ENCODE peak calls at places on chromosomes 7 and 10, in ten cellular contexts. H, F, T, W, M, O, Y, D, S and L are unnamed samples. For H3K36me3, the result is how much of the 10 kb centered on the place peaks cover.

GRCh38 chr7:1914321-1914720 is 244.2 kb downstream of the ELFN1 start:
- DNase-seq in D (no peak), M (no peak), W (no peak), T (no peak), S (no peak), F (no peak), H (no peak), Y (no peak), O (no peak), L (no peak)

GRCh38 chr10:93894516-93895378 is 969 bp downstream of the SLC35G1 start:
- DNase-seq in S (no peak), F (peak), W (no peak), T (no peak), H (no peak), Y (no peak), O (peak), M (no peak), D (no peak), L (no peak)

GRCh38 chr10:131676971-131677421 is 223.8 kb upstream of the PPP2R2D start:
- DNase-seq in H (no peak), W (peak), M (no peak), Y (peak), F (no peak), D (no peak), T (no peak), S (no peak), O (no peak), L (no peak)

GRCh38 chr10:30437039-30437781 is 3.2 kb downstream of the MAP3K8 start:
- DNase-seq in T (no peak), O (peak), H (peak), S (no peak), F (peak), Y (no peak), W (no peak), D (no peak), M (no peak), L (no peak)

GRCh38 chr7:99514050-99514449 is 9.6 kb downstream of the ZKSCAN5 start:
- DNase-seq in Y (no peak), D (no peak), F (no peak), T (no peak), S (no peak), W (no peak), M (no peak), O (no peak), H (no peak), L (no peak)

GRCh38 chr7:105752671-105753275 is 123.6 kb downstream of the ATXN7L1 start:
- DNase-seq in S (no peak), Y (peak), M (no peak), W (no peak), O (no peak), T (no peak), H (no peak), F (no peak), D (no peak), L (no peak)

GRCh38 chr7:117669818-117670217 is 190.0 kb downstream of the CFTR start:
- DNase-seq in H (no peak), W (peak), Y (peak), D (no peak), F (no peak), T (no peak), O (no peak), M (no peak), S (no peak), L (no peak)

GRCh38 chr10:80461208-80462183 is 7.4 kb downstream of the TSPAN14 start:
- DNase-seq in O (no peak), D (no peak), F (no peak), W (no peak), T (no peak), H (no peak), M (no peak), Y (no peak), S (no peak), L (no peak)

GRCh38 chr10:1608408-1609037 is 128.8 kb downstream of the ADARB2 start:
- DNase-seq in S (no peak), W (peak), D (no peak), O (no peak), F (no peak), H (no peak), M (no peak), Y (peak), T (no peak), L (no peak)

GRCh38 chr10:14926061-14926470 is 27.8 kb downstream of the DCLRE1C start:
- DNase-seq in D (no peak), H (no peak), Y (no peak), S (no peak), T (no peak), M (no peak), F (no peak), W (no peak), O (no peak), L (no peak)

GRCh38 chr10:126177414-126178030 is 210.8 kb downstream of the ADAM12 start:
- DNase-seq in D (no peak), M (no peak), H (no peak), T (no peak), W (peak), S (no peak), F (no peak), Y (peak), O (no peak), L (no peak)

GRCh38 chr10:77798940-77799339 is 127.6 kb downstream of the DLG5 start:
- DNase-seq in S (no peak), M (no peak), D (no peak), H (no peak), T (no peak), F (no peak), Y (no peak), O (no peak), W (no peak), L (no peak)

GRCh38 chr10:14585287-14586193 is 189.2 kb downstream of the FAM107B start:
- DNase-seq in M (peak), H (peak), F (no peak), W (peak), O (no peak), Y (no peak), D (no peak), T (no peak), S (no peak), L (no peak)

GRCh38 chr10:96401036-96401435 is 42.2 kb upstream of the OPALIN start:
- DNase-seq in M (no peak), H (no peak), F (no peak), T (no peak), S (no peak), Y (peak), O (no peak), W (no peak), D (no peak), L (no peak)

GRCh38 chr10:3928078-3928477 is 143.1 kb upstream of the KLF6 start:
- DNase-seq in W (no peak), H (no peak), D (no peak), Y (no peak), F (no peak), M (no peak), O (no peak), S (no peak), T (no peak), L (no peak)

GRCh38 chr7:157932498-157933218 is 595.9 kb downstream of the DNAJB6 start:
- DNase-seq in Y (no peak), T (no peak), F (no peak), O (no peak), D (peak), M (peak), S (no peak), H (peak), W (no peak), L (no peak)

GRCh38 chr10:6473901-6474370 is 106.1 kb downstream of the PRKCQ start:
- DNase-seq in T (no peak), W (no peak), M (no peak), F (peak), O (no peak), D (no peak), H (no peak), Y (no peak), S (no peak), L (no peak)

GRCh38 chr7:128025380-128025779 is 5.9 kb downstream of the LRRC4 start:
- DNase-seq in S (no peak), M (no peak), O (no peak), W (no peak), T (no peak), H (peak), D (no peak), F (no peak), Y (no peak), L (no peak)

GRCh38 chr7:26704036-26704435 is 160.4 kb downstream of the SKAP2 start:
- DNase-seq in T (no peak), H (no peak), F (no peak), D (no peak), O (peak), S (no peak), W (no peak), M (no peak), Y (no peak), L (no peak)

GRCh38 chr7:134315679-134316538 is 821 bp downstream of the SLC35B4 start:
- DNase-seq in D (no peak), O (peak), T (no peak), M (no peak), F (peak), H (peak), W (peak), Y (no peak), S (no peak), L (no peak)

GRCh38 chr10:60312818-60313588 is 76.7 kb downstream of the ANK3 start:
- DNase-seq in Y (no peak), M (no peak), D (peak), F (no peak), O (peak), H (peak), S (no peak), W (no peak), T (no peak), L (no peak)

GRCh38 chr10:103652599-103653281 is 159.2 kb downstream of the NEURL1 start:
- DNase-seq in F (no peak), H (no peak), W (no peak), D (no peak), T (no peak), O (no peak), M (peak), S (no peak), Y (no peak), L (no peak)

DNA sequence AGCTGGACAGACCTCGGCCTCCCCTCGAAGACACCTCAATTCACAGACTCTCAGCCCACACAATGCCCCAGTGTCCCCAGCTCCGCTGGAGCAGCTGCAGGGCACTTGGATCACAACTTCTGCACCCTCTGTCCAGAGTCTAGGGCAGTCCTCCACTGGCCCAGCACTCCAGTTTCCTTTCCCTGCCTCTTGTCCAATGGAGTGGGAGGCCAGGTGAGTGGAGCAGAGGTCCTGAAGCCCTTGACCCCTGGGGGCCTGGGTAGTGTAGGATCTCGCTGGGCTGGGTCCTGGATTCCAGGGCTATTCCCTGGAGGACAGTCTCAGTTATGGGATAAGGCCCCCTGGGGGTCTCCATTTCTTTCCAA is 11.8 kb downstream of the SFRP5 start:
- DNase-seq in O (no peak), Y (no peak), S (no peak), H (no peak), W (no peak), T (no peak), F (no peak), M (no peak), D (no peak), L (no peak)
- H3K36me3 ChIP-seq in O (under half), Y (under half), S (under half), H (under half), W (under half), T (half or more), F (under half), M (half or more), D (under half), L (under half)

GRCh38 chr10:43380610-43381222 is 9.3 kb downstream of the FXYD4 start:
- DNase-seq in D (peak), M (no peak), F (peak), H (peak), T (no peak), O (no peak), S (no peak), W (no peak), Y (no peak), L (no peak)
- TF ChIP-seq CTCF in D (peak), M (no peak), F (peak), H (peak), T (no peak), O (peak), S (no peak), W (peak), Y (peak), L (peak)

GRCh38 chr7:251446-252175 is 38.4 kb upstream of the FOXL3 start:
- DNase-seq in W (no peak), Y (no peak), S (no peak), H (no peak), D (no peak), F (no peak), M (no peak), T (no peak), O (no peak), L (no peak)

GRCh38 chr7:252216-252965 is 37.6 kb upstream of the FOXL3 start:
- DNase-seq in W (no peak), S (no peak), H (no peak), M (no peak), Y (no peak), T (no peak), F (no peak), D (no peak), O (no peak), L (no peak)

GRCh38 chr7:249979-250378 is 40.0 kb upstream of the FOXL3 start:
- DNase-seq in O (no peak), Y (no peak), D (no peak), W (no peak), M (no peak), S (no peak), T (no peak), F (no peak), H (no peak), L (no peak)

GRCh38 chr7:250523-250922 is 39.4 kb upstream of the FOXL3 start:
- DNase-seq in T (no peak), M (no peak), W (no peak), D (no peak), Y (no peak), F (no peak), H (no peak), S (no peak), O (no peak), L (no peak)

GRCh38 chr7:251005-251404 is 39.0 kb upstream of the FOXL3 start:
- DNase-seq in H (no peak), Y (no peak), W (no peak), F (no peak), T (no peak), M (no peak), O (no peak), S (no peak), D (no peak), L (no peak)
- H3K36me3 ChIP-seq in H (under half), Y (under half), W (under half), F (under half), T (half or more), M (under half), O (under half), S (under half), D (under half), L (half or more)

GRCh38 chr7:141225916-141226618 is 152.2 kb downstream of the TMEM178B start:
- DNase-seq in S (no peak), D (no peak), T (no peak), H (no peak), Y (no peak), O (no peak), W (no peak), M (no peak), F (peak), L (no peak)

GRCh38 chr7:141227454-141227853 is 153.6 kb downstream of the TMEM178B start:
- DNase-seq in Y (no peak), D (no peak), O (no peak), T (no peak), H (no peak), S (no peak), W (peak), F (no peak), M (peak), L (no peak)

GRCh38 chr7:141232286-141233051 is 158.6 kb downstream of the TMEM178B start:
- DNase-seq in M (no peak), H (no peak), Y (no peak), F (no peak), W (no peak), S (no peak), T (no peak), O (no peak), D (no peak), L (no peak)

GRCh38 chr7:141228482-141228881 is 154.6 kb downstream of the TMEM178B start:
- DNase-seq in Y (no peak), S (no peak), H (no peak), D (no peak), O (no peak), T (no peak), F (no peak), W (no peak), M (no peak), L (no peak)

DNA sequence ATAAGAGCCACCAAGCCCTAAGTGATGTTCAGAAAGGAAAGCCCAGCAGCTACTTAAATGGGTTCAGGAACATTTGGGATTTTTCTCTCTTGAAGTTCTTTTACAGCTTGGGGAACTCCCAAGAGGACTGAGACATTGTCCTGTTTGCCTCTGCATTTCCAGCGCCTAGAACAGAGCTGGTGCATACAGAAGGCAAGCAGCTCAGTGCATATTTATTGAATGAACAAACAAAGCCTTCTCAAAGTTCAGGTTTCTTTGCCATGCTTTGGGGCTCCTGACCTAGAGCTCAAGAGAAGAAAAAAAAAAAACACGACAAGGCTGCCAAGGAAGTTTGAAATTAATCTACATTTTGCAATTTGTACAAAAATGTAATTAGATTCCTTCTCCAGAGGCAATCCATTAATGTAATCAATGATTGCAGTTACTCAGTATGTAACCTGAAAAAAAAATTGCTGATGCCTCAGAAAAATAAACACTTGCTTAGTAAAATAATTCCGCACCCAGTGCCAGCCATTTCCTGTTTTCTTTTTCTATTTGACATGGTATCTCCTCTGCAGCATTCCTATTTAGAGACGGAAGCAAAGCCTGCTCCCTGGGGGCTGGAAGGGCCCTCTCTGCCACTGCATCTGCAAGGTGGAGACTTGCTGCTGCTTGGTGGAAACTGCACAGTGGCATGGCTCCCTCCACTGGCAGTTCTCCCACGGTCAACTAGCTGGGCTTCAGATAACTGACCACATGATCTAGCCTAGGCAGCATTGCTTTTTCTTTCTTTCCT is 157.3 kb downstream of the TMEM178B start:
- DNase-seq in M (peak), W (peak), S (peak), H (peak), T (no peak), F (no peak), Y (peak), O (no peak), D (peak), L (no peak)
- TF ChIP-seq CTCF in M (peak), W (peak), S (peak), H (peak), T (no peak), F (no peak), Y (peak), O (no peak), D (peak), L (peak)

GRCh38 chr10:29381230-29381563 is 92.3 kb downstream of the LYZL1 start:
- DNase-seq in M (no peak), F (no peak), W (no peak), S (no peak), T (no peak), H (no peak), O (no peak), Y (no peak), D (no peak), L (no peak)
- H3K36me3 ChIP-seq in M (under half), F (under half), W (under half), S (under half), T (under half), H (under half), O (under half), Y (under half), D (under half), L (under half)

DNA sequence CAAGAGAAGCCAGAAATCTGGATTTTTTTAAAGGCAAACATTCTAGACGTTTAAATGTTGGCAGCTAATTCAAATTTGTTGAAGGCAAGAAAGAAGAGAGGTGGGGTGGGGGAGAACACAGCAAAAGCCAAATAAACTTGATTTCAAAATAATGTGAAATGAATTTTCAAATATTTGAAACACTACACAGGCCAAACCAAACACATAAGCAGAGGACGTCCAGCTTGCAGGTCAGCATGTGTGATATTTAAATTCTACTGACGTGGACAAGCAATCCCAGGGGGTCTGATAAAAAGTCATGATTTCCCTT is 1.9 kb downstream of the C10orf105 start:
- DNase-seq in T (no peak), F (no peak), M (no peak), H (no peak), O (no peak), S (no peak), W (no peak), D (no peak), Y (no peak), L (no peak)
- TF ChIP-seq CTCF in T (no peak), F (no peak), M (no peak), H (no peak), O (no peak), S (no peak), W (no peak), D (no peak), Y (no peak), L (no peak)

GRCh38 chr10:69382382-69383117 is 34.2 kb downstream of the TACR2 start:
- DNase-seq in H (peak), S (no peak), Y (no peak), M (no peak), W (no peak), O (no peak), T (no peak), D (no peak), F (no peak), L (peak)

GRCh38 chr10:69385454-69386350 is 31.0 kb downstream of the TACR2 start:
- DNase-seq in Y (no peak), O (no peak), T (no peak), D (no peak), S (peak), H (no peak), W (no peak), F (no peak), M (peak), L (no peak)

GRCh38 chr10:69384320-69384719 is 32.4 kb downstream of the TACR2 start:
- DNase-seq in O (no peak), T (no peak), S (no peak), H (no peak), Y (no peak), D (no peak), M (no peak), F (no peak), W (no peak), L (no peak)

GRCh38 chr10:69379800-69380199 is 36.9 kb downstream of the TACR2 start:
- DNase-seq in M (no peak), O (no peak), T (no peak), S (no peak), F (no peak), H (no peak), Y (no peak), D (no peak), W (no peak), L (no peak)

GRCh38 chr10:69383485-69384089 is 33.1 kb downstream of the TACR2 start:
- DNase-seq in Y (no peak), T (no peak), M (peak), S (peak), O (no peak), F (no peak), D (no peak), W (no peak), H (no peak), L (peak)
- H3K36me3 ChIP-seq in Y (under half), T (half or more), M (under half), S (half or more), O (under half), F (under half), D (under half), W (half or more), H (half or more), L (under half)